ENCODE peak calls at places on chromosomes 5 and 9, in six cellular contexts. E is stomach; S is CD4-positive, alpha-beta T cell; I is effector CD4-positive, alpha-beta T cell; C is amygdala; J is stimulated activated CD8-positive, alpha-beta memory T cell treated with anti-CD3 and anti-CD28 coated beads, Interleukin-2, amount 100 ng/mL, for 48 hours. T is an unnamed sample.

GRCh38 chr5:79140553-79140952 is 28.9 kb downstream of the BHMT start:
- DNase-seq in E (no peak), S (no peak), I (no peak), C (no peak), J (no peak), T (no peak)

GRCh38 chr9:69949396-69949795 is 94.3 kb upstream of the MAMDC2 start:
- DNase-seq in E (no peak), S (no peak), I (no peak), C (no peak), J (no peak), T (no peak)

GRCh38 chr5:31741496-31741895 is 102.6 kb downstream of the PDZD2 start:
- DNase-seq in E (no peak), S (no peak), I (no peak), C (peak; percentile 56), J (no peak), T (peak; percentile 72)

GRCh38 chr9:81879501-81879916 is 48.7 kb upstream of the SPATA31D4 start:
- DNase-seq in E (no peak), S (no peak), I (no peak), C (no peak), J (no peak), T (no peak)

GRCh38 chr5:51732304-51732703 is 349.1 kb downstream of the ISL1 start:
- DNase-seq in E (no peak), S (no peak), I (no peak), C (no peak), J (no peak), T (no peak)

GRCh38 chr9:85743290-85744128 is 1.8 kb upstream of the AGTPBP1 start:
- DNase-seq in E (peak; percentile 34), S (no peak), I (no peak), C (no peak), J (no peak), T (no peak)

GRCh38 chr5:72817639-72818266 is 1.3 kb downstream of the TNPO1 start:
- DNase-seq in E (no peak), S (no peak), I (no peak), C (no peak), J (no peak), T (peak; percentile 11)

GRCh38 chr9:6133346-6134063 is 82.1 kb upstream of the IL33 start:
- DNase-seq in E (no peak), S (no peak), I (no peak), C (no peak), J (no peak), T (no peak)

GRCh38 chr9:17906841-17907779 is 328.2 kb downstream of the SH3GL2 start:
- DNase-seq in E (peak; percentile 39), S (no peak), I (no peak), C (no peak), J (no peak), T (no peak)

GRCh38 chr9:93119953-93120845 is 13.9 kb downstream of the NINJ1 start:
- DNase-seq in E (peak; percentile 96), S (no peak), I (no peak), C (peak; percentile 18), J (no peak), T (no peak)

GRCh38 chr5:64625678-64626077 is 64.6 kb upstream of the SHISAL2B start:
- DNase-seq in E (no peak), S (no peak), I (no peak), C (no peak), J (no peak), T (no peak)

GRCh38 chr5:52894451-52894850 is 94.7 kb upstream of the ITGA2 start:
- DNase-seq in E (no peak), S (no peak), I (no peak), C (no peak), J (no peak), T (no peak)

GRCh38 chr5:52799358-52799982 is 11.8 kb downstream of the ITGA1 start:
- DNase-seq in E (peak; percentile 38), S (no peak), I (no peak), C (no peak), J (no peak), T (no peak)